ENCODE peak calls at places on chromosomes 3 and 15, in five cellular contexts. E, N, F, O and V are unnamed samples.

GRCh38 chr15:42456971-42457370 is 34.0 kb downstream of the ZNF106 start:
- DNase-seq in E (no peak), N (no peak), F (peak), O (no peak), V (no peak)

GRCh38 chr15:76866716-76867321 is 38.3 kb downstream of the SCAPER start:
- DNase-seq in E (peak), N (no peak), F (peak), O (peak), V (peak)

GRCh38 chr15:89383635-89384604 is 49.3 kb upstream of the POLG start:
- DNase-seq in E (no peak), N (no peak), F (peak), O (no peak), V (peak)

GRCh38 chr3:16841906-16842709 is 42.6 kb upstream of the PLCL2 start:
- DNase-seq in E (no peak), N (peak), F (no peak), O (no peak), V (no peak)

GRCh38 chr3:41095702-41096101 is 103.6 kb upstream of the CTNNB1 start:
- DNase-seq in E (no peak), N (no peak), F (peak), O (no peak), V (no peak)

GRCh38 chr3:37671000-37671483 is 190.6 kb upstream of the CTDSPL start:
- DNase-seq in E (no peak), N (no peak), F (no peak), O (no peak), V (no peak)

GRCh38 chr15:47505712-47506542 is 211.4 kb upstream of the SEMA6D start:
- DNase-seq in E (no peak), N (no peak), F (peak), O (peak), V (peak)

GRCh38 chr15:63049747-63050439 is 7.3 kb downstream of the TPM1 start:
- DNase-seq in E (no peak), N (no peak), F (no peak), O (no peak), V (no peak)

GRCh38 chr3:9727041-9727595 is 4.4 kb upstream of the BRPF1 start:
- DNase-seq in E (no peak), N (peak), F (no peak), O (no peak), V (peak)

GRCh38 chr3:172208586-172209332 is 169.4 kb downstream of the FNDC3B start:
- DNase-seq in E (no peak), N (no peak), F (no peak), O (no peak), V (peak)

GRCh38 chr3:51391566-51392300 is 648 bp downstream of the RBM15B start:
- DNase-seq in E (no peak), N (peak), F (peak), O (no peak), V (peak)

GRCh38 chr15:72421484-72421883 is 23.4 kb downstream of the TMEM202 start:
- DNase-seq in E (no peak), N (no peak), F (no peak), O (no peak), V (no peak)

GRCh38 chr3:28215407-28215806 is 26.0 kb upstream of the CMC1 start:
- DNase-seq in E (no peak), N (no peak), F (no peak), O (no peak), V (no peak)

GRCh38 chr3:53680026-53680425 is 166.2 kb downstream of the CHDH start:
- DNase-seq in E (no peak), N (no peak), F (peak), O (no peak), V (no peak)

GRCh38 chr3:160576621-160577020 is 11.2 kb upstream of the KPNA4 start:
- DNase-seq in E (no peak), N (no peak), F (no peak), O (no peak), V (no peak)

GRCh38 chr15:80456517-80457497 is 52.6 kb downstream of the ARNT2 start:
- DNase-seq in E (no peak), N (no peak), F (peak), O (no peak), V (no peak)

GRCh38 chr3:46564190-46565112 is 1.7 kb downstream of the LRRC2 start:
- DNase-seq in E (no peak), N (no peak), F (no peak), O (no peak), V (no peak)

GRCh38 chr3:31092748-31093607 is 198.5 kb upstream of the GADL1 start:
- DNase-seq in E (no peak), N (no peak), F (peak), O (no peak), V (no peak)

GRCh38 chr15:26867199-26868007 is 541 bp downstream of the GABRA5 start:
- DNase-seq in E (no peak), N (no peak), F (no peak), O (no peak), V (no peak)

GRCh38 chr15:26866298-26867198 is at the start of gene GABRA5:
- DNase-seq in E (no peak), N (no peak), F (peak), O (no peak), V (no peak)

GRCh38 chr15:26868029-26868685 is 1.3 kb downstream of the GABRA5 start:
- DNase-seq in E (no peak), N (no peak), F (no peak), O (no peak), V (no peak)

GRCh38 chr15:26869628-26870027 is 2.8 kb downstream of the GABRA5 start:
- DNase-seq in E (no peak), N (no peak), F (no peak), O (no peak), V (no peak)

GRCh38 chr15:26864664-26865191 is 2.1 kb upstream of the GABRA5 start:
- DNase-seq in E (peak), N (no peak), F (peak), O (peak), V (no peak)
- TF ChIP-seq CTCF in E (peak), N (no peak), F (peak), O (peak), V (no peak)

GRCh38 chr15:71069693-71070092 is 45.6 kb upstream of the THSD4 start:
- DNase-seq in E (no peak), N (no peak), F (no peak), O (no peak), V (no peak)
- TF ChIP-seq CTCF in E (no peak), N (no peak), F (no peak), O (no peak), V (no peak)

GRCh38 chr3:187256217-187256616 is 35.3 kb downstream of the MASP1 start:
- DNase-seq in E (no peak), N (no peak), F (no peak), O (no peak), V (no peak)
- TF ChIP-seq CTCF in E (no peak), N (no peak), F (no peak), O (no peak), V (no peak)

DNA sequence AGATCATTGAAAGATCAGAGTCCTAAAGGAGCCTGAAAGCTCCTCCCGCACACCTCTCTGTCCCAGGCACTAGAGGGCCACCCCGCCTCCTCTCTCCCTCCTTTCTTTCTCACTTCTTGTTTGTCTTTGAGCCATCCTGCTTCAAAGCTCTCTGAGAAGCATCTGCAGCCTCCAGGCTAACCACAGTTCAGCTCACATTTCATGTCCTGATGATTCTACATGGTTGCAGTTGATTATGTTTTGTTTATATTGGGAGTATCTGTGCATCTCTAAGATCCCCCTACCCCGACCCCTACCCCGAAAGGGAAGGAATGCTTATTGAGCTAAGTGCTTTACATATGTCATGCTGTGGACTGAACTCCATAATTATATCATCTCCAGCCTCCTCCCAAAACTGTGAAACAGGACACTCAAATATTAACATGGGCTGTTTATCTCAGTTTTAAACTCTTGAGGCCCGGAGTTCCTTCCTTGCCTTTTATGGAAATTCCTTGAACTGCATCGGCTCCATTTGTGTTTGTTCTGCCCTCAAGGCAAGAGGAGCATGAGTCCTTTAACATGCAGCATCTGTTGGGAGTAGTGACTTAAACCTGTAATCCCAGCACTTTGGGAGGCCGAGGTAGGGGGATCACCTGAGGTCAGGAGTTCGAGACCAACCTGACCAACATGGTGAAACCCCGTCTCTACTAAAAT is 30.9 kb downstream of the MGLL start:
- DNase-seq in E (peak), N (no peak), F (peak), O (no peak), V (peak)
- TF ChIP-seq CTCF in E (no peak), N (no peak), F (peak), O (peak), V (no peak)

GRCh38 chr3:58176827-58177489 is 33.8 kb downstream of the DNASE1L3 start:
- DNase-seq in E (no peak), N (no peak), F (no peak), O (no peak), V (peak)
- TF ChIP-seq CTCF in E (no peak), N (no peak), F (no peak), O (no peak), V (no peak)

DNA sequence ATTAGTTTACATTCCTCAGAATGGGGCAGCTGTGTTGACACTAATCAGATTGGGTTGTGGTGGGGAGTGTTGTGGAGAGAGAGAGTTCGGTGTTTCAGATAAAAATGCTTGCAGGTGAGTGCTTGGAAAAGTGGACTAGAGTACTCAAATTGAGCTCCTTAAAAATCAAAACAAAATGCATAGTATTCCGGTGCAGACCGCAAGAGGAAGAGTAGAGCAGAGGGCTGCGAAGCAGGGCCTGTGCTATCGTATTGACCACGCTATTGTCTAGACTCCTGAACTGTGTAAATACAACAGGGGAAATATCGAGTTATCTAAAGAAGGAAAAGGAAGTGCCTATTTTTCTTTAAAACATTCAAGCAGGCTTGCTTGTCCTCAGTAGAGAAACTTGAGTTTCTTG is 159.5 kb downstream of the TP63 start:
- DNase-seq in E (no peak), N (no peak), F (no peak), O (no peak), V (no peak)
- TF ChIP-seq CTCF in E (peak), N (no peak), F (no peak), O (no peak), V (no peak)

GRCh38 chr3:74443102-74443501 is 171.4 kb downstream of the CNTN3 start:
- DNase-seq in E (peak), N (no peak), F (peak), O (peak), V (peak)

GRCh38 chr3:74442683-74443082 is 171.8 kb downstream of the CNTN3 start:
- DNase-seq in E (no peak), N (no peak), F (no peak), O (no peak), V (no peak)

GRCh38 chr3:74445541-74445940 is 168.9 kb downstream of the CNTN3 start:
- DNase-seq in E (no peak), N (no peak), F (no peak), O (peak), V (no peak)

DNA sequence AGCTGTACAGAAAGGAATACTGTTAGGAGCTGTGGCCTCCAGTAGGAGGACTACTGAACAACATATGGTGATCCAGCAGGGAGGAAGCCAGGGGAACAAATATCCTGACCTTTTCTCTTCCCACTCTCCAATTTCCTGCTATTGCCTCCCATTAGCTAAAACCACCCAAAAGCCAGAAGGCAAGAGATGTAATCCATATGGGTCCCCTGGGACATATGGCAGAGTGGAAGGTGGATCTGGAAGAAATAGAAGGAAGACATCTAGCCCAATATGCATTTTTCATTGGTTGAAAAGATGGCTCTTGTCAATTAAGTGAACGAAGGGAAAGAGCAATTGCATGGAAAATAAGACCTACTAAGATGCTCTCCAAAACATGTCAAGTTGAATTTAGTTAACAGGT is 167.2 kb downstream of the CNTN3 start:
- DNase-seq in E (no peak), N (no peak), F (no peak), O (no peak), V (no peak)
- TF ChIP-seq CTCF in E (no peak), N (no peak), F (no peak), O (peak), V (no peak)

DNA sequence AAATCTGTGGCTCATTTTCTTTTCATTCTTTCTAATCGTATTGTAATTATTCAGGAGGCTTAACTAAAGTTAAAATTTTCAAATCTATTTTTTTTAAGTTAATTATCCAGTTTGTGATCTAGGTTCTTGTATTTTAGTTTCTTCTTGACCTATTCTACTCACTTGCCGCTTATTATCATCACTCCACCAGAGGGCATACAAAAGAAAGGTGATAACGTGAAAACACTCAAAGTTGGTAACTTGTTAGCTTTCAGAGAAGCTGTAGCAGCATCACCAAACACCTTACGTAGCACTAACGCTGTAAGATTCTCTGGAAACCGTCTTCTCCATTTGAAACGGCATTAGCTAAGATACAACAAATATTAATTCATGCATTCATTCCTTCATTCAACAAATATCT is 4.8 kb downstream of the GNB4 start:
- DNase-seq in E (no peak), N (no peak), F (peak), O (no peak), V (peak)
- TF ChIP-seq CTCF in E (peak), N (no peak), F (peak), O (peak), V (peak)

GRCh38 chr3:170869240-170869592 is 779 bp downstream of the RPL22L1 start:
- DNase-seq in E (no peak), N (no peak), F (no peak), O (no peak), V (peak)

GRCh38 chr3:170867143-170867542 is 2.9 kb downstream of the RPL22L1 start:
- DNase-seq in E (no peak), N (no peak), F (no peak), O (no peak), V (peak)

GRCh38 chr3:170868577-170869239 is 1.3 kb downstream of the RPL22L1 start:
- DNase-seq in E (no peak), N (no peak), F (no peak), O (no peak), V (peak)

GRCh38 chr3:170867552-170867951 is 2.4 kb downstream of the RPL22L1 start:
- DNase-seq in E (no peak), N (no peak), F (no peak), O (no peak), V (peak)

DNA sequence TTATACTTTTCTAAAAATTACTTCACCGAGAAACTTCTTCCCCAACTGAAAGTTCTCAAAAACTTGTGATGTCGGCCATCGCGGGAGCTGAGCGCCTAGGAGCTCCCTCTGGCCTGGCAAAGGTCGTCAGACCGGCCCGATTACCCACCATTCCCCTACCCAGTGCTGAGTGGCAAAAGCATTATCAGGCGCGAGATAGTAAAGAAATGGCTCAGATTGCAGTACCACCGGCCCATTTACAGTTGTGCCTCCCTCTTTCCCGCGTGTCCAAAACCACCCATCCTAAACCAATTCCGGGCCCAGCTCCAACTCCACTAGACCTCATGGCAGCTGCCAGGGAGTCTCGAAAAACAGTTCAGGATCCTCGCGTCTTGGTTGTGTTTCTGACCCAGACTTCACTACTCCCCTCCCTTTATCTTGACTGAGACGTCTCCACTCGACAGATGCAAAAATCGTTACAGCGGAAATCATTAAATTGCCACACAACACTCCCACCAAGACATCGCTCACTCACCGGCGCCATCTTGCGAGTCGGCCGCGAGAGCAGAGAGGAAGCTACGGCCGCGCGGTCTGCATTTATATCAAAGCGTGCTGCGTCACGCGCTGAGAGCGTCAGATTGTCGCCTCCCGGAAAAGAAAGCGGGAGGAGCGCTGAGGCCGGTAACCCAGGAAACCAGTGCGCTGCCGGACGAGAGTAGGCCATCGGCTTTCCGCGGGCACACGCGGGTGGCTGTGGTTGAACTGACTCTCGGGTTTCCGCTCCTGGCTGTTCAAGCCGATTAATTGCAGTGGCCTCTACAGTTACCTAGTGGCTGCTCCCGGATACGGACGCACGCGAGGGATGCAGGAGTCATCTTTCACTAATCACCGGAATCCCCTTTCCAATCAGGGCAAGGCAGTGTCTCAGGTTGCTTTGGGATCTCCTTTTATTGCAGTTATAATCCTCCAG is at the start of gene RPL22L1:
- DNase-seq in E (peak), N (peak), F (peak), O (peak), V (peak)
- TF ChIP-seq CTCF in E (no peak), N (no peak), F (no peak), O (no peak), V (no peak)

GRCh38 chr3:149898771-149899170 is 71.9 kb downstream of the PFN2 start:
- DNase-seq in E (no peak), N (no peak), F (peak), O (no peak), V (peak)

GRCh38 chr3:149901770-149902169 is 68.9 kb downstream of the PFN2 start:
- DNase-seq in E (no peak), N (no peak), F (no peak), O (no peak), V (no peak)

GRCh38 chr3:149906036-149906435 is 64.7 kb downstream of the PFN2 start:
- DNase-seq in E (no peak), N (no peak), F (no peak), O (no peak), V (no peak)

GRCh38 chr3:149900322-149900721 is 70.4 kb downstream of the PFN2 start:
- DNase-seq in E (no peak), N (no peak), F (no peak), O (no peak), V (no peak)

GRCh38 chr3:149902498-149903139 is 68.1 kb downstream of the PFN2 start:
- DNase-seq in E (no peak), N (no peak), F (peak), O (no peak), V (peak)
- TF ChIP-seq CTCF in E (peak), N (no peak), F (peak), O (peak), V (no peak)